ENCODE peak calls at places on chromosomes 3 and 15, in four cellular contexts. C, J, Z and H are unnamed samples.

GRCh38 chr3:58249358-58250092 is 11.9 kb downstream of the ABHD6 start:
- DNase-seq in C (no peak), J (no peak), Z (no peak), H (peak)

GRCh38 chr15:71632571-71633195 is 177.7 kb upstream of the NR2E3 start:
- DNase-seq in C (no peak), J (no peak), Z (no peak), H (no peak)

GRCh38 chr15:73483053-73483452 is 40.1 kb downstream of the REC114 start:
- DNase-seq in C (peak), J (no peak), Z (no peak), H (no peak)

GRCh38 chr15:53789654-53790053 is 30.2 kb upstream of the WDR72 start:
- DNase-seq in C (no peak), J (no peak), Z (no peak), H (no peak)

GRCh38 chr15:27091270-27091940 is 120.4 kb downstream of the GABRG3 start:
- DNase-seq in C (no peak), J (no peak), Z (no peak), H (no peak)

GRCh38 chr15:92745845-92746271 is 90.3 kb upstream of the FAM174B start:
- DNase-seq in C (no peak), J (no peak), Z (no peak), H (no peak)

GRCh38 chr15:47399100-47399499 is 318.2 kb upstream of the SEMA6D start:
- DNase-seq in C (peak), J (no peak), Z (no peak), H (no peak)

GRCh38 chr3:136899622-136900158 is 37.7 kb downstream of the NCK1 start:
- DNase-seq in C (peak), J (no peak), Z (no peak), H (no peak)

GRCh38 chr15:48695835-48696573 is 50.5 kb upstream of the FBN1 start:
- DNase-seq in C (no peak), J (no peak), Z (no peak), H (no peak)

GRCh38 chr3:43913036-43913435 is 222.3 kb downstream of the ABHD5 start:
- DNase-seq in C (no peak), J (no peak), Z (no peak), H (no peak)

GRCh38 chr15:63938486-63939061 is 104.8 kb upstream of the HERC1 start:
- DNase-seq in C (peak), J (peak), Z (no peak), H (no peak)

GRCh38 chr15:97425596-97425995 is 534.9 kb upstream of the ARRDC4 start:
- DNase-seq in C (no peak), J (no peak), Z (no peak), H (no peak)

GRCh38 chr3:58824285-58824684 is 157.7 kb upstream of the FAM3D start:
- DNase-seq in C (peak), J (peak), Z (peak), H (peak)

DNA sequence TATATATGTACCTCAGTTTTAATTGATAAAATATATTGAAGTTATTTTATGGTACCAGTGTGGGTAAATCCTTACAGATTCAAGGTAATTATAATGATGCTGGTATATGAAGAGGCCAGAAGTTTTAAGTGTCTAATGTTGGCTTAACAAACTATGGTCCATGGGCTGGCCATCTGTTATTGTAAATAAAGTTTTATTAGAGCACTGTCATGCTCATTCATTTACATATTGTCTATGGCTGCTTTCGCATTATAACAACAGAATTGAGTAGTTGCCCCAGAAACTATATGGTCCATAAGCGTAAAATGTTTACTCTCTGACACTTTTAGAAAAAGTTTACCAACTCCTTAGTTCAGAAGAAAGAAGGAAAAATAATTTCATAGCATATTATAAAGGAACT is 67.9 kb downstream of the MEF2A start:
- DNase-seq in C (no peak), J (no peak), Z (no peak), H (no peak)
- H2AFZ ChIP-seq in C (no peak), J (no peak), Z (no peak), H (no peak)

GRCh38 chr3:52092891-52093290 is 36.5 kb upstream of the DUSP7 start:
- DNase-seq in C (no peak), J (no peak), Z (no peak), H (no peak)

GRCh38 chr3:52090620-52091468 is 34.5 kb upstream of the DUSP7 start:
- DNase-seq in C (no peak), J (no peak), Z (no peak), H (peak)

GRCh38 chr3:52092291-52092660 is 35.9 kb upstream of the DUSP7 start:
- DNase-seq in C (no peak), J (no peak), Z (no peak), H (no peak)

GRCh38 chr3:52090131-52090548 is 33.8 kb upstream of the DUSP7 start:
- DNase-seq in C (peak), J (no peak), Z (no peak), H (no peak)

GRCh38 chr3:52091566-52092290 is 35.4 kb upstream of the DUSP7 start:
- DNase-seq in C (peak), J (no peak), Z (no peak), H (no peak)
- H3K18ac ChIP-seq in C (no peak), J (no peak), Z (no peak), H (peak)

GRCh38 chr3:170222647-170223541 is 670 bp downstream of the PRKCI start:
- DNase-seq in C (peak), J (peak), Z (no peak), H (peak)
- H2AFZ ChIP-seq in C (peak), J (no peak), Z (peak), H (peak)

DNA sequence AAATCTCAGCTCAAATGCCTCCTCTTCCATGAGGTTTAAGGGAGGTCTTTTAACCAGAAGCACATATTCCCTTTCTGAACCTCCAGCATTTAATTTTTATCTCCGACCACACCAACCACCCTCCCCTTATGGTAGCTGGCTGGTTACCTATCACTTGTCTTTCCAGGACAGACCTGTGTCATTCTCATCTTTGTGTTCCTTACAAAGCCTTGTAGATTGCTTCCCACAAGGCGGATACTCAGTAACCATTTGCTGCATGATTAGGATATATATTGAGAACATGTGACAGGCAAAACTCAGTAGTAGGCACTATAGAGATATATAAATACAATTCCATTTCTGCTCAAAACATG is 119.5 kb downstream of the RPL22L1 start:
- DNase-seq in C (no peak), J (no peak), Z (no peak), H (no peak)
- H3K18ac ChIP-seq in C (peak), J (no peak), Z (no peak), H (no peak)

GRCh38 chr3:52039846-52040245 is 16.5 kb downstream of the DUSP7 start:
- DNase-seq in C (no peak), J (no peak), Z (no peak), H (no peak)
- H2AFZ ChIP-seq in C (peak), J (no peak), Z (no peak), H (peak)

GRCh38 chr15:41543521-41543870 is 561 bp downstream of the RPAP1 start:
- DNase-seq in C (no peak), J (no peak), Z (no peak), H (no peak)
- H3K18ac ChIP-seq in C (no peak), J (no peak), Z (no peak), H (no peak)

GRCh38 chr15:44246521-44247268 is 41.8 kb upstream of the GOLM2 start:
- DNase-seq in C (no peak), J (no peak), Z (no peak), H (no peak)

DNA sequence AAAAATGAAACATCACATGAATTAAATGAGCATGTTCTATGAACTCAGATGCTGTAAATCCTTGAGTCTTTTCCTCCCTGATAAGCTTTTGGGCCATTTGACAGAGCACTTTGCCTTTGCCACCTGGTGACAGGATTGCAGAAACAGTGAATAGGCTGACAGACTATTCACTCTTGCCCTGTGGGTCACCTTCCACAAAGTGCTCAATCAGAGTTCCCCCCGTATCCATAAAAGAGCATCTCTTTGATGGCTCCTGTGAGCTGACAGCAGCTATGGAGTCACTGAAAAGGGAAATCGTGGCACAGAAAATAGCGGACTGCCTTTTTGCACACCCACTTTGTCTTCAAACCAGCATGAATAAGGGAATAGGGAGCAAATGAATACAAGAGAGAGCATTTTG is 38.0 kb upstream of the GOLM2 start:
- DNase-seq in C (no peak), J (no peak), Z (no peak), H (peak)
- H2AFZ ChIP-seq in C (peak), J (no peak), Z (no peak), H (peak)

DNA sequence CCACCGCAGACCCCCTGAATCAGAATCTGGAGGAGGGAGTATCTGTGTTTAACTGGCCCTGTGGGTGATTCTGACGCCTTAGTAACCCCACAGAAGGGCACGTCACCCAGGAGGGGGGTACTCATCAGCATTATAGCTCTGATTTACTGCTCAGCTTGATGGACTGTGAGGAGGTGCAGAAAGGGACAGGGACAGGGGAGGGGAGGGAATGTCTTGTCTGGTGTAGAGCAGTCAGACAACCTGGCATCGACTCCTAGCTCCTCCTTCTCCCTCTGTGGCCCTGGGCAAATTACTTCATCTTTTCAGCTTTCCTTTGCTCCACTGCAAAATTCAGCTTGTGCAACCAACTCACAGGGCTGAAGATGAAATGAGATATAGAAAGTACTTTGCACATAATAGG is 42.3 kb upstream of the GLCE start:
- DNase-seq in C (no peak), J (no peak), Z (no peak), H (no peak)
- H3K18ac ChIP-seq in C (no peak), J (no peak), Z (no peak), H (no peak)